ENCODE peak calls at places on chromosome 22, in four cellular contexts. Z, U, L and O are unnamed samples.
A peak's percentile ranks its signal among the peaks of the same experiment; 100 is the strongest.

GRCh38 chr22:23526588-23527315 is 53.3 kb downstream of the IGLL1 start:
- DNase-seq in U (no peak), Z (no peak), L (no peak), O (no peak)

GRCh38 chr22:49487950-49488349 is 339.7 kb downstream of the BRD1 start:
- DNase-seq in L (no peak), U (no peak), Z (no peak), O (no peak)

GRCh38 chr22:19663821-19664325 is 50.4 kb upstream of the SEPTIN5 start:
- DNase-seq in L (no peak), U (no peak), Z (peak; percentile 72), O (peak; percentile 97)

GRCh38 chr22:21079493-21079892 is 33.7 kb downstream of the LRRC74B start:
- DNase-seq in Z (no peak), U (no peak), L (no peak), O (no peak)

GRCh38 chr22:37260939-37261338 is 16.9 kb upstream of the RAC2 start:
- DNase-seq in U (peak; percentile 55), Z (peak; percentile 50), L (peak; percentile 38), O (peak; percentile 62)

GRCh38 chr22:37279469-37279868 is 2.8 kb upstream of the CYTH4 start:
- DNase-seq in L (no peak), U (no peak), Z (no peak), O (no peak)

GRCh38 chr22:20604776-20605221 is 97.4 kb downstream of the MED15 start:
- DNase-seq in Z (no peak), L (no peak), U (no peak), O (peak; percentile 54)

GRCh38 chr22:37240941-37241320 is 3.1 kb downstream of the RAC2 start:
- DNase-seq in Z (no peak), U (no peak), L (no peak), O (no peak)

GRCh38 chr22:45262931-45263789 is 21.6 kb upstream of the UPK3A start:
- DNase-seq in U (no peak), L (no peak), Z (no peak), O (peak; percentile 49)

GRCh38 chr22:46513908-46514550 is 23.4 kb downstream of the CELSR1 start:
- DNase-seq in Z (no peak), U (no peak), L (no peak), O (no peak)

GRCh38 chr22:50185384-50186087 is at the start of gene TRABD:
- DNase-seq in U (peak; percentile 84), Z (peak; percentile 89), L (peak; percentile 81), O (peak; percentile 88)

GRCh38 chr22:23431337-23432072 is 148.6 kb downstream of the IGLL1 start:
- DNase-seq in L (no peak), U (no peak), Z (no peak), O (no peak)

GRCh38 chr22:38740116-38740723 is 15.6 kb downstream of the SUN2 start:
- DNase-seq in L (no peak), U (no peak), Z (no peak), O (no peak)

GRCh38 chr22:24341657-24342056 is 71.0 kb downstream of the SPECC1L start:
- DNase-seq in Z (no peak), U (no peak), L (no peak), O (no peak)

GRCh38 chr22:48520888-48521600 is 1306.6 kb downstream of the BRD1 start:
- DNase-seq in Z (no peak), U (no peak), L (no peak), O (no peak)

GRCh38 chr22:21759133-21759532 is 23.5 kb upstream of the YPEL1 start:
- DNase-seq in Z (no peak), L (no peak), U (no peak), O (no peak)

GRCh38 chr22:35131423-35132050 is 65.6 kb downstream of the ISX start:
- DNase-seq in L (no peak), U (no peak), Z (no peak), O (no peak)

GRCh38 chr22:43377486-43377995 is 34.3 kb upstream of the MPPED1 start:
- DNase-seq in L (no peak), U (no peak), Z (no peak), O (no peak)

GRCh38 chr22:39763276-39763675 is 130.3 kb downstream of the ENTHD1 start:
- DNase-seq in Z (no peak), L (no peak), U (no peak), O (no peak)

GRCh38 chr22:50691521-50691920 is 18.9 kb downstream of the SHANK3 start:
- DNase-seq in Z (peak; percentile 4), U (peak; percentile 17), L (no peak), O (peak; percentile 37)

GRCh38 chr22:50672471-50673230 is at the start of gene SHANK3:
- DNase-seq in L (no peak), U (no peak), Z (peak; percentile 92), O (no peak)

GRCh38 chr22:32897400-32897799 is 95.9 kb downstream of the TIMP3 start:
- DNase-seq in L (peak; percentile 33), U (no peak), Z (no peak), O (no peak)

GRCh38 chr22:17198188-17199130 is 20.8 kb downstream of the ADA2 start:
- DNase-seq in U (no peak), L (no peak), Z (peak; percentile 86), O (no peak)

GRCh38 chr22:50252081-50253045 is 1.3 kb upstream of the HDAC10 start:
- DNase-seq in Z (peak; percentile 76), U (peak; percentile 54), L (peak; percentile 58), O (peak; percentile 74)

GRCh38 chr22:49833340-49834007 is 5.8 kb upstream of the BRD1 start:
- DNase-seq in Z (no peak), U (no peak), L (peak; percentile 36), O (no peak)

GRCh38 chr22:39300198-39300830 is 19.1 kb downstream of the RPL3 start:
- DNase-seq in L (no peak), Z (peak; percentile 58), U (no peak), O (no peak)

GRCh38 chr22:33036881-33037280 is 21.3 kb downstream of the SYN3 start:
- DNase-seq in L (no peak), U (no peak), Z (no peak), O (no peak)

GRCh38 chr22:23180301-23180892 is at the start of gene BCR:
- DNase-seq in U (peak; percentile 58), L (peak; percentile 59), Z (peak; percentile 69), O (peak; percentile 66)

GRCh38 chr22:44405661-44406060 is 92.4 kb downstream of the RTL6 start:
- DNase-seq in Z (no peak), L (no peak), U (no peak), O (no peak)